ENCODE peak calls at places on chromosomes 3 and 15, in five cellular contexts. D is NCI-H2081; G is NAMALWA; U is activated naive CD4-positive, alpha-beta T cell treated with Interleukin-2 at 50 U/mL for 16 hours; F is memory B cell. B is an unnamed sample.

GRCh38 chr3:101677436-101678286 is 729 bp upstream of the ZBTB11 start:
- DNase-seq in U (no peak), G (peak), D (no peak), F (no peak), B (no peak)

GRCh38 chr15:92909131-92909781 is 9.1 kb downstream of the CHD2 start:
- DNase-seq in F (no peak), G (no peak), U (no peak), D (no peak), B (no peak)

GRCh38 chr3:169777822-169778221 is 4.6 kb downstream of the MYNN start:
- DNase-seq in F (no peak), G (no peak), U (no peak), D (no peak), B (no peak)

GRCh38 chr3:197354195-197355059 is 56.0 kb upstream of the DLG1 start:
- DNase-seq in F (no peak), G (peak), D (no peak), U (no peak), B (no peak)

GRCh38 chr15:23467110-23467600 is 20.1 kb upstream of the GOLGA6L2 start:
- DNase-seq in D (peak), U (no peak), G (peak), F (no peak), B (peak)

GRCh38 chr3:69999191-70000027 is at the start of gene SAMMSON:
- DNase-seq in G (no peak), F (no peak), D (peak), U (no peak), B (peak)

GRCh38 chr3:49256152-49256551 is 20.9 kb downstream of the C3orf62 start:
- DNase-seq in G (no peak), F (no peak), D (no peak), U (no peak), B (no peak)

GRCh38 chr3:11582123-11582968 is 61.4 kb downstream of the VGLL4 start:
- DNase-seq in F (no peak), D (peak), G (peak), U (no peak), B (no peak)

GRCh38 chr15:79635897-79636596 is 203.9 kb downstream of the MINAR1 start:
- DNase-seq in U (no peak), D (no peak), G (no peak), F (no peak), B (no peak)

GRCh38 chr15:28084547-28084946 is 14.6 kb downstream of the OCA2 start:
- DNase-seq in G (no peak), D (no peak), U (no peak), F (no peak), B (no peak)

GRCh38 chr15:61746589-61746988 is 313.7 kb downstream of the VPS13C start:
- DNase-seq in D (no peak), G (no peak), F (no peak), U (no peak), B (no peak)

GRCh38 chr15:61598655-61599054 is 369.6 kb upstream of the RORA start:
- DNase-seq in G (no peak), F (no peak), U (no peak), D (peak), B (no peak)

GRCh38 chr3:119257654-119258410 is 17.2 kb upstream of the B4GALT4 start:
- DNase-seq in D (no peak), G (peak), F (no peak), U (no peak), B (peak)

GRCh38 chr15:61736792-61737191 is 323.5 kb downstream of the VPS13C start:
- DNase-seq in G (peak), D (no peak), U (no peak), F (no peak), B (no peak)

B was measured in NCI-H2029.